ENCODE peak calls at places on chromosomes 3 and 15, in four cellular contexts. J is HFF-Myc, R is transverse colon, S is brain microvascular endothelial cell. Y is an unnamed sample.

GRCh38 chr3:17643691-17644090 is 98.7 kb downstream of the TBC1D5 start:
- DNase-seq in J (no peak), R (no peak), S (peak), Y (no peak)

GRCh38 chr15:43776101-43776717 is 557 bp downstream of the ELL3 start:
- DNase-seq in J (no peak), R (peak), S (no peak), Y (no peak)

GRCh38 chr3:61250784-61251173 is 473 bp downstream of the FHIT start:
- DNase-seq in J (no peak), R (peak), S (no peak), Y (no peak)

GRCh38 chr3:23479026-23479425 is 275.9 kb downstream of the UBE2E2 start:
- DNase-seq in J (no peak), R (no peak), S (no peak), Y (no peak)

GRCh38 chr15:57747206-57747605 is 40.7 kb downstream of the POLR2M start:
- DNase-seq in J (no peak), R (peak), S (no peak), Y (no peak)

GRCh38 chr3:28210968-28211713 is 30.3 kb upstream of the CMC1 start:
- DNase-seq in J (no peak), R (no peak), S (no peak), Y (no peak)

GRCh38 chr15:63246691-63247464 is 30.5 kb upstream of the APH1B start:
- DNase-seq in J (no peak), R (no peak), S (peak), Y (peak)

GRCh38 chr3:184234224-184234623 is 4.8 kb downstream of the VWA5B2 start:
- DNase-seq in J (no peak), R (no peak), S (peak), Y (peak)

GRCh38 chr15:63395730-63396545 is 14.3 kb upstream of the CA12 start:
- DNase-seq in J (no peak), R (no peak), S (no peak), Y (no peak)

GRCh38 chr15:91070872-91071271 is 29.2 kb upstream of the SV2B start:
- DNase-seq in J (no peak), R (no peak), S (no peak), Y (no peak)

GRCh38 chr15:39801641-39802309 is 19.1 kb upstream of the FSIP1 start:
- DNase-seq in J (no peak), R (peak), S (no peak), Y (no peak)

GRCh38 chr3:81195483-81195882 is 566.0 kb downstream of the GBE1 start:
- DNase-seq in J (no peak), R (no peak), S (no peak), Y (no peak)

GRCh38 chr3:20041197-20041780 is 1.0 kb downstream of the KAT2B start:
- DNase-seq in J (no peak), R (peak), S (peak), Y (no peak)

GRCh38 chr3:126963261-126964190 is 19.4 kb upstream of the PLXNA1 start:
- DNase-seq in J (no peak), R (no peak), S (no peak), Y (no peak)

GRCh38 chr3:49244589-49245205 is 32.3 kb downstream of the C3orf62 start:
- DNase-seq in J (no peak), R (no peak), S (no peak), Y (no peak)

GRCh38 chr15:70242962-70243685 is 145.4 kb upstream of the TLE3 start:
- DNase-seq in J (no peak), R (peak), S (no peak), Y (no peak)

GRCh38 chr15:100681335-100681746 is 79.0 kb downstream of the ASB7 start:
- DNase-seq in J (no peak), R (no peak), S (no peak), Y (no peak)

GRCh38 chr15:24954783-24955548 is at the start of the genes SNRPN and SNURF:
- DNase-seq in J (peak), R (peak), S (peak), Y (peak)

GRCh38 chr3:122794779-122795673 is at the start of gene SLC49A4:
- DNase-seq in J (peak), R (peak), S (peak), Y (peak)

GRCh38 chr15:65887565-65887964 is 18.3 kb downstream of the RAB11A start:
- DNase-seq in J (no peak), R (no peak), S (no peak), Y (no peak)

GRCh38 chr3:50167069-50167781 is 12.1 kb downstream of the SEMA3F start:
- DNase-seq in J (no peak), R (peak), S (no peak), Y (no peak)

GRCh38 chr3:17135696-17136095 is 250.9 kb downstream of the PLCL2 start:
- DNase-seq in J (no peak), R (no peak), S (no peak), Y (no peak)

GRCh38 chr3:63067999-63068645 is 192.9 kb upstream of the CADPS start:
- DNase-seq in J (peak), R (no peak), S (peak), Y (no peak)

GRCh38 chr3:12303998-12304397 is 15.1 kb downstream of the PPARG start:
- DNase-seq in J (no peak), R (no peak), S (no peak), Y (no peak)

GRCh38 chr3:26920579-26920978 is 298.0 kb downstream of the LRRC3B start:
- DNase-seq in J (no peak), R (no peak), S (no peak), Y (no peak)

GRCh38 chr15:54839379-54839778 is 357.4 kb downstream of the RSL24D1 start:
- DNase-seq in J (no peak), R (no peak), S (no peak), Y (no peak)

GRCh38 chr3:14590594-14590993 is 50.5 kb upstream of the GRIP2 start:
- DNase-seq in J (no peak), R (no peak), S (no peak), Y (no peak)

GRCh38 chr15:92056875-92057274 is 203.4 kb downstream of the SLCO3A1 start:
- DNase-seq in J (no peak), R (no peak), S (no peak), Y (no peak)

GRCh38 chr15:93488157-93488803 is 399.3 kb upstream of the RGMA start:
- DNase-seq in J (no peak), R (no peak), S (no peak), Y (no peak)

GRCh38 chr15:26007151-26007550 is 144.0 kb upstream of the ATP10A start:
- DNase-seq in J (no peak), R (no peak), S (no peak), Y (no peak)

GRCh38 chr15:43281926-43282602 is 15.3 kb upstream of the TGM5 start:
- DNase-seq in J (no peak), R (no peak), S (no peak), Y (no peak)

GRCh38 chr3:160540546-160540945 is 24.8 kb downstream of the KPNA4 start:
- DNase-seq in J (no peak), R (no peak), S (peak), Y (peak)

GRCh38 chr3:174358252-174358651 is 500.9 kb upstream of the NAALADL2 start:
- DNase-seq in J (no peak), R (no peak), S (no peak), Y (no peak)

GRCh38 chr15:56934269-56934668 is 15.8 kb downstream of the TCF12 start:
- DNase-seq in J (no peak), R (no peak), S (peak), Y (no peak)

GRCh38 chr15:41288464-41288863 is 43.9 kb downstream of the OIP5 start:
- DNase-seq in J (no peak), R (no peak), S (no peak), Y (no peak)

GRCh38 chr3:29169456-29169855 is 111.4 kb upstream of the RBMS3 start:
- DNase-seq in J (no peak), R (no peak), S (no peak), Y (no peak)

GRCh38 chr3:127822166-127822835 is at the start of gene MGLL:
- DNase-seq in J (no peak), R (peak), S (peak), Y (no peak)

GRCh38 chr3:138682674-138683073 is 74.1 kb downstream of the FAIM start:
- DNase-seq in J (no peak), R (no peak), S (no peak), Y (no peak)

GRCh38 chr15:51368751-51369450 is 27.4 kb downstream of the GLDN start:
- DNase-seq in J (no peak), R (no peak), S (peak), Y (peak)

GRCh38 chr15:51368307-51368706 is 26.9 kb downstream of the GLDN start:
- DNase-seq in J (no peak), R (no peak), S (no peak), Y (no peak)

GRCh38 chr15:51366071-51366470 is 24.6 kb downstream of the GLDN start:
- DNase-seq in J (no peak), R (no peak), S (no peak), Y (no peak)

GRCh38 chr15:51366911-51367310 is 25.5 kb downstream of the GLDN start:
- DNase-seq in J (peak), R (peak), S (no peak), Y (no peak)

DNA sequence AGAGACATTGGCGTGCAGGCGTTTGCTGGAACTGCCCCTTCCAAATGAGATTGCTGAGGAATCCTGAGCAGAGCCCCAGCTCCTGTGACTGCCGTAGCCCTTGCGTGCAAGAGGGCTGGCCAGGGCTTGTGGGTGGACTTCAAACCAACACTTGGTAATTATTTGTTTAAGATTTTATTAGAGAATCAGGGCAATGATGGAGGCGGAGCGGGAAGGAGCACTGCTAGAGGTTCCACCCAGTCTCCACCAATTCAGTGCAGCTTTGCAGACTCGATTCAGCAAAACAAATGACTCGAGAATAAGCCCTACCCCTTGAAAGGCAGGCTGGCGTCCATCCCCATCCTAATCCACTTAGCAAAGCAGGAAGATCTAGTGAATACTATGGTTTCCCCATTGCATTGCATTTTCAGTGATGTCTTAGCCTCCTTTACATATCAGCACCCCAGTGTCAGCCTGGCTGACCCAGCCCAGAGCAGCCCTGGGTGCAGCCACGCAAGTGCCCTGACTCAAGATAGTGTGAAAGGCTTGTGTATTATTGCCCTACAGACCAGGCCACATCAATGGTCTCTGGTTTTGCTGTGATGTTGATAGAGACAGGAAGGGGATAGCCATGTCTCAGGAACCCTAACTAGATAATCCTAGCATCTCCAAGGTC is 26.0 kb downstream of the GLDN start:
- DNase-seq in J (no peak), R (no peak), S (no peak), Y (peak)
- H3K4me3 ChIP-seq in J (no peak), R (no peak), S (no peak), Y (no peak)

DNA sequence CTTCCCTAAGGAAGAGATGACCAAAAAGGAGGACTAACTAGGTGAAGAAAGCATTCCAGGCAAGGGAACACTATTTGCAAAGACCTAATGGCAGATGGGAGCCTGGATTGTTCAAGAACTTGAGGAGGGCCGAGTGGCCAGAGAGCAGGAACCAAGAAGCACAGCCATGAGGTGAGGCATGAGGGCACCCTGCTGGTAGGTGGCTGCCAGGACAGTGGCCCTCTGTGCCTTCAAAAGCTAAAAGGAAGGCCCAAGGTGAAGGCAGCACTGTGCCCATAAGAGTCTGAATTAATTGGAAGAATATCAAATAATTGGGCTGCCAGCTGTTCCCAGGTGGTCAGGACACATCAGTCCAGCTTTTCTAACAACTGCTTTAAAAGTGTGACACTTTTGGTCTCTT is 27.9 kb upstream of the CTDSPL start:
- DNase-seq in J (no peak), R (no peak), S (no peak), Y (no peak)
- TF ChIP-seq CTCF in J (peak), R (no peak), S (peak), Y (peak)

GRCh38 chr3:152300029-152300764 is 31.5 kb downstream of the MBNL1 start:
- DNase-seq in J (no peak), R (no peak), S (no peak), Y (no peak)
- H3K4me3 ChIP-seq in J (peak), R (peak), S (no peak), Y (no peak)

GRCh38 chr3:187063286-187064081 is 75.8 kb downstream of the RPL39L start:
- DNase-seq in J (no peak), R (no peak), S (no peak), Y (peak)

GRCh38 chr3:187062526-187063177 is 76.6 kb downstream of the RPL39L start:
- DNase-seq in J (no peak), R (no peak), S (peak), Y (peak)

GRCh38 chr3:187064210-187065115 is 74.8 kb downstream of the RPL39L start:
- DNase-seq in J (peak), R (no peak), S (no peak), Y (no peak)

GRCh38 chr3:187069857-187070516 is 69.3 kb downstream of the RPL39L start:
- DNase-seq in J (no peak), R (no peak), S (no peak), Y (no peak)

DNA sequence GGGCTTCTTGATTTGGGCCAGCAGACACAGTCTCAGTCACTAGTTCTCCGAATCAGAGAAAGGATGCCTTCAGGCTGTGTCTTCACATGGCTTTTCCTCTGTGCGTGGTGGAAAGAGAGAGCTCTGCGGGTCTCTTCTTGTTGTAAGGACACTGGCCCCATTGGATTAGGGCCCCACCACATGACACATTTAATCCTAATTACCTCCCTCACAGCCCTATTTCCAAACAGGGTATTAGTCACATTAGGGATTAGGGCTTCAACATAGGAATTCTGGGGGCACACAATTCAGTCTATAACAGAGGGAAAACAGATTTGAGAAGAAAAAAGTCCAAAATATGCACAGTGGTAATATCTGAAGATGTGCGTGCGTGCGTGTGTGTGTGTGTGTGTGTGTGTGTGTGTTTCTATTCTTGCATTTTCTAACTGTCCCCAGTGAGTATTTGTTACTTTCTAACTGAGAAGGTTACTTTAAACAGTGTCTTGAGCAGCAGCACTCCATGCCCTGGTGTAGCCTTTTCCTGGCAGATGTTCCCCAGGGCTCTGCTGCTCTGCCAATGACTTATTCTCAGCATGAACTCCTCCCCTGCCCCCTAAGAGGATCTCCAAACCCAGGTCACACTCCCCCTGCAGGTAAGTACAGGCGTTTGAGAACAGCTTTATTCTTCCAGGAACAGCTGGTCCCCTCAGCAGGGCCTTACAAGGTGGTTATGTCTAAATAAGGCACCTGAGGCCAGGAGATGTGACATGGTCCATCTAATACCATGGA is 72.9 kb downstream of the RPL39L start:
- DNase-seq in J (peak), R (no peak), S (no peak), Y (peak)
- TF ChIP-seq CTCF in J (peak), R (no peak), S (peak), Y (peak)

GRCh38 chr15:83282859-83283812 is 1.3 kb downstream of the BNC1 start:
- DNase-seq in J (no peak), R (no peak), S (no peak), Y (no peak)
- H3K4me3 ChIP-seq in J (peak), R (peak), S (peak), Y (peak)

DNA sequence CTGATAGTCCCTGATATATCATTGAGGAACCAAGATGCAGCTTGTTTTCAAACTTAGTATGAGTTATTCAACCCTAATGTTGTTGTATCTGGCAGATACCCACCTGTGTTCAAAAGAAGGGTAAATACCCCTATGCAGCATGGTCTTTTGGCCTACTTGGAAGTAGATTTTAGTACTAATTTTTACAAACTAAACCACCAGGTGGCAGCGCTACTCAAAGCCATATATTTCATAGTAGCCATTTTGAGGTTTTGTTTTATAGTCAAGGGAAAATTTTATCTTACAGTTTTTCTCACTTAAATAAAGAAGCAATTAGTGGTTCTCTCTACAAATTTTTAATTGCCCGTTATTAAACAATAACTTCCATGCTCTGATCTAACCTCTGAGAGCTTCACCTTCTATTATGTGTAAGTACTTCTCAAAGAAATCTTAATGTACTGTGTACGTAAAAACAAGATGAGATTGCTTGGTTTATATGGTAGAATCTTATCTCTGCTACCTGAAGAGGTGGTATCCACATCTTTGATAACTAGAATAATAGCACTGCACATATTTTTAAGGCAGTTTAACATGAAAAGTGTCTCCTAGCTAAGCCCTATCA is 31.5 kb upstream of the MLF1 start:
- DNase-seq in J (peak), R (peak), S (peak), Y (peak)
- TF ChIP-seq CTCF in J (peak), R (peak), S (peak), Y (peak)

GRCh38 chr15:96043586-96044171 is 286.8 kb upstream of the NR2F2 start:
- DNase-seq in J (no peak), R (no peak), S (no peak), Y (no peak)

GRCh38 chr15:96049323-96049722 is 281.2 kb upstream of the NR2F2 start:
- DNase-seq in J (no peak), R (no peak), S (no peak), Y (no peak)

GRCh38 chr15:96046620-96047240 is 283.8 kb upstream of the NR2F2 start:
- DNase-seq in J (peak), R (no peak), S (no peak), Y (no peak)

GRCh38 chr15:96049766-96050165 is 280.7 kb upstream of the NR2F2 start:
- DNase-seq in J (no peak), R (no peak), S (no peak), Y (no peak)

DNA sequence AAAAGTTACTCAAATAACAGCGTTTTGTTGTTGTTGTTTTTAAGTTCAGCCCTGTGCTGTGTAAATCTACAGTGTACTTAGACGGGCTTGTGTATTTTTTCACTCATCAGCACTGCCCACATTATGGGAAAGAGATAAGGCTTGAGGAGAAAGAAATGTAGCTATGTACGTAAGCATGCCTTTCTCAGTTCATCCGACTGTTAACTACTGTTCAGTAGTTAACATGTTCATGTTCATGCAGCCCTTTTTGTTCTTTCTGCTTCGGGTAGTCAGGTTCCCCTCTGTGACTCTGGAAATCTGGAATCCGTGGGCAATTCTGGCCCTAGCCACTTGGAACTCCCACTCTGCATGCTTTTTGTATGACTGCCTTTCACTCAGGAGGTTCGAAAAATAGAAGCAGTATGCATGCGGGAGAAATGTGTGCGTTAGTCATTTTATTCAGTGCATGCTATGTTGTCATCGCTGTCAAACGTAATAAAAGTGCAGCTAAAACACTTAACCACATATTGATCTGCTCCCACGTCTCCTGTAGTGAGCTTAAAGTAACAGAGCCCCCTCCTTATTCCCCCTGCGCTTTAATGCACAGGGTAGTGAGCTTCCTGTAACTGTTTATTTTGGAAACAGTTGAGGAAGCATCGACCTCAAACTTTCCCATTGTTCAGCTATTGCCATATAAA is 283.1 kb upstream of the NR2F2 start:
- DNase-seq in J (peak), R (no peak), S (peak), Y (no peak)
- H3K4me3 ChIP-seq in J (peak), R (no peak), S (peak), Y (no peak)